ENCODE peak calls at places on chromosomes 16 and 17, in six cellular contexts. R is BE2C; S is heart left ventricle; C is PC-9; H is stomach; O is naive thymus-derived CD4-positive, alpha-beta T cell. E is an unnamed sample.

GRCh38 chr17:74453665-74454196 is 12.7 kb upstream of the CD300A start:
- DNase-seq in R (no peak), S (peak; percentile 95), C (no peak), H (peak; percentile 94), O (peak; percentile 44), E (no peak)

GRCh38 chr16:74186589-74186988 is 110.0 kb upstream of the PSMD7 start:
- DNase-seq in R (no peak), S (no peak), C (no peak), H (no peak), O (no peak), E (no peak)

GRCh38 chr16:75198135-75198600 is 8.8 kb downstream of the CTRB2 start:
- DNase-seq in R (peak; percentile 56), S (no peak), C (no peak), H (peak; percentile 24), O (no peak), E (no peak)

GRCh38 chr17:45248132-45248936 is 13.6 kb downstream of the SPATA32 start:
- DNase-seq in R (no peak), S (no peak), C (peak; percentile 72), H (peak; percentile 76), O (peak; percentile 88), E (peak; percentile 89)

GRCh38 chr16:88772871-88773811 is 11.9 kb downstream of the PIEZO1 start:
- DNase-seq in R (peak; percentile 68), S (peak; percentile 73), C (peak; percentile 85), H (no peak), O (no peak), E (no peak)

GRCh38 chr16:83586036-83586810 is 221.6 kb upstream of the HSBP1 start:
- DNase-seq in R (no peak), S (no peak), C (no peak), H (no peak), O (no peak), E (no peak)

GRCh38 chr16:17316005-17316404 is 154.8 kb downstream of the XYLT1 start:
- DNase-seq in R (no peak), S (no peak), C (no peak), H (no peak), O (no peak), E (no peak)

GRCh38 chr16:71201556-71201955 is 29.0 kb downstream of the HYDIN start:
- DNase-seq in R (no peak), S (no peak), C (peak; percentile 41), H (no peak), O (no peak), E (no peak)

GRCh38 chr16:84565669-84566495 is 52.0 kb downstream of the COTL1 start:
- DNase-seq in R (no peak), S (peak; percentile 0), C (no peak), H (no peak), O (no peak), E (no peak)

GRCh38 chr17:78568494-78569115 is 8.6 kb downstream of the DNAH17 start:
- DNase-seq in R (no peak), S (no peak), C (peak; percentile 60), H (no peak), O (no peak), E (no peak)

GRCh38 chr17:35432176-35433074 is at the start of gene SLFN12:
- DNase-seq in R (no peak), S (peak; percentile 61), C (peak; percentile 83), H (peak; percentile 53), O (peak; percentile 75), E (peak; percentile 59)

GRCh38 chr16:64864232-64864803 is 257.5 kb downstream of the CDH11 start:
- DNase-seq in R (no peak), S (no peak), C (no peak), H (no peak), O (no peak), E (no peak)

GRCh38 chr17:54727624-54728023 is 173.0 kb upstream of the TOM1L1 start:
- DNase-seq in R (no peak), S (no peak), C (no peak), H (no peak), O (no peak), E (no peak)

GRCh38 chr16:68869492-68870084 is 26.3 kb downstream of the TANGO6 start:
- DNase-seq in R (no peak), S (no peak), C (no peak), H (no peak), O (no peak), E (no peak)

GRCh38 chr17:55286681-55287589 is 22.2 kb downstream of the HLF start:
- DNase-seq in R (no peak), S (no peak), C (peak; percentile 76), H (peak; percentile 78), O (no peak), E (no peak)

GRCh38 chr17:74150428-74151025 is 53.0 kb upstream of the RPL38 start:
- DNase-seq in R (no peak), S (no peak), C (peak; percentile 62), H (no peak), O (no peak), E (no peak)

GRCh38 chr17:78204387-78205123 is 9.5 kb upstream of the BIRC5 start:
- DNase-seq in R (no peak), S (no peak), C (no peak), H (no peak), O (no peak), E (no peak)

GRCh38 chr16:50616883-50617629 is 64.1 kb downstream of the SNX20 start:
- DNase-seq in R (no peak), S (no peak), C (no peak), H (peak; percentile 66), O (peak; percentile 54), E (no peak)

GRCh38 chr16:51884773-51885172 is 662.2 kb downstream of the TOX3 start:
- DNase-seq in R (no peak), S (no peak), C (no peak), H (no peak), O (no peak), E (no peak)

GRCh38 chr16:73122604-73123386 is 74.9 kb upstream of the ZFHX3 start:
- DNase-seq in R (no peak), S (peak; percentile 59), C (no peak), H (no peak), O (peak; percentile 53), E (no peak)

GRCh38 chr16:85657996-85658395 is 30.8 kb downstream of the GINS2 start:
- DNase-seq in R (no peak), S (peak; percentile 11), C (no peak), H (no peak), O (no peak), E (no peak)

DNA sequence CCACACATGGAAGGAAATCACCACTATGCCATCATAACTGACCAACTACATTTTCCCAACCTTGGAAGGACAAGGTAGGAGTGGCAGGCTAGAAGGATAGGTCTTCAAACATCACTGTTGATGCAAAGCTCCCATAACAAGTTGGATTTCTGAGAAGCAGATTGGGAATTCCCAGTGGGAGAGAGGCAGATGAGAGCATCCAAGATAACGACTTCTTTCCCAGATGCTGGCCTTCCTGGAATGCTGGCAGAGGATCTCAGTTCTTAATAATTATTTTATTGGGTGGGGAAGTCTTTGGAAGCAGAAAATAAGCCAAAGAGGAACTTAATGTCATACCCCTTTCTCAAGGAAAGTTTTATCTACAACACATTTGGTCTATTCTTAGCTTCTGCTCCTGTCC is 64.5 kb downstream of the MPRIP start:
- DNase-seq in R (no peak), S (no peak), C (no peak), H (no peak), O (no peak), E (no peak)
- H3K4me1 ChIP-seq in R (no peaks in the 10 kb centered on the region), S (peaks cover 98% of the 10 kb centered on the region), C (peaks cover 52% of the 10 kb centered on the region), H (peaks cover 52% of the 10 kb centered on the region), O (peaks cover 28% of the 10 kb centered on the region), E (peaks cover 40% of the 10 kb centered on the region)

GRCh38 chr17:13228711-13229110 is 210.9 kb upstream of the ELAC2 start:
- DNase-seq in R (no peak), S (no peak), C (no peak), H (no peak), O (no peak), E (no peak)
- H3K27me3 ChIP-seq in R (no peaks in the 10 kb centered on the region), S (no peaks in the 10 kb centered on the region), C (peaks cover 8% of the 10 kb centered on the region), H (no peaks in the 10 kb centered on the region), O (no peaks in the 10 kb centered on the region), E (no peaks in the 10 kb centered on the region)

DNA sequence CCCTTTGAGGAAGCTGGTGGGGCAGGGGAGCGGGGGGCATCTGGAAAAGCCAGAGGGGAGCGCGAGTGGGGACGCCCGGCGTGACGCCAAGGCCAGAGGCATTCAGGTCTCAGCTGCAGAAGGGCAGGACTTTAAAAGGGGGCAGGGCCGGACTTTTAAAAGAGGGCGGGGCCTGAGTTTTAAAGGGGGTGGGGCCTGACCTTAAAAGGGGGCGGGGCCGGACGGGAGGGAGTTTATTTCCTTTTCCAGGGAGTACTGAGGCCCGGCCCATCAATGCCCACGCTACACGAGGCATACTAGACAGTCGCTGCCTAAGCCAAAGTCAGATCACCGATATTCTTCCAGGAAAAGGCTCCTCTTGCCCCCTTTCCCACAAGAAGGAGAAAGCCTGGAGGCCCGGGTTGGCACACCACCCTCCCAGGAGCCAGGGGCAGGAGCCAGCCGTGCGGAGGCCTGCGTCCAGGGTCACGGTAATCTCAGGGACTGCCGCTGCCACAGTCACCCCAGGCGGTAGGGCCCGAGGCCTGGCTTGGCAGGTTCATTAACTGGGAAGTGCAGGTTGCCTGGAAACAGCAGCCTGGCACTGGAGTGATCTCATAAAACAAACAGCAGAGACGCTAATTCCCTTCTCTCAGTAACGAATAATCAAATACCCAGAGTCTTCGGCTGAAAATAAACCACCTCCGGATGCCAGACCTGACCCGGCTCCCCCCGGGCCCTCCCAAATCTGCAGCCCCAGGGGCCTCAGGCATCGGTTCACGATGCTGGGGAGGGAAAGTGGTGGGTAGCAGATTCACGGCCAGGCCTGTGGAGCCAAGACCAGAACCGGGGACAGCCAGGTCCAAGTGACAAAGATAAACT is 90.7 kb downstream of the TIMM22 start:
- DNase-seq in R (peak; percentile 77), S (peak; percentile 87), C (peak; percentile 94), H (peak; percentile 91), O (no peak), E (no peak)
- H3K4me1 ChIP-seq in R (no peaks in the 10 kb centered on the region), S (peaks cover 26% of the 10 kb centered on the region), C (peaks cover 42% of the 10 kb centered on the region), H (peaks cover 56% of the 10 kb centered on the region), O (no peaks in the 10 kb centered on the region), E (no peaks in the 10 kb centered on the region)

GRCh38 chr17:50469671-50470305 is 1.1 kb upstream of the CHAD start:
- DNase-seq in R (no peak), S (no peak), C (no peak), H (no peak), O (no peak), E (no peak)
- H3K27me3 ChIP-seq in R (peaks cover 73% of the 10 kb centered on the region), S (peaks cover 21% of the 10 kb centered on the region), C (no peaks in the 10 kb centered on the region), H (peaks cover 35% of the 10 kb centered on the region), O (no peaks in the 10 kb centered on the region), E (peaks cover 11% of the 10 kb centered on the region)

E was measured in CD8-positive, alpha-beta memory T cell.